ENCODE peak calls at places on chromosomes 3 and 15, in four cellular contexts. R is neural crest cell, J is posterior vena cava, W is iPS-NIHi11. Z is an unnamed sample.

GRCh38 chr3:30644615-30645014 is 38.2 kb downstream of the TGFBR2 start:
- DNase-seq in R (no peak), J (no peak), W (no peak), Z (no peak)

GRCh38 chr15:45521596-45522167 is 873 bp downstream of the SLC30A4 start:
- DNase-seq in R (no peak), J (no peak), W (no peak), Z (no peak)

GRCh38 chr3:171792549-171792948 is 17.7 kb downstream of the PLD1 start:
- DNase-seq in R (no peak), J (no peak), W (no peak), Z (no peak)

GRCh38 chr3:38143511-38143910 is 5.0 kb downstream of the MYD88 start:
- DNase-seq in R (no peak), J (peak), W (no peak), Z (no peak)

GRCh38 chr15:57610130-57610529 is 18.4 kb downstream of the MYZAP start:
- DNase-seq in R (no peak), J (no peak), W (no peak), Z (peak)

GRCh38 chr3:82509951-82510603 is 748.6 kb upstream of the GBE1 start:
- DNase-seq in R (no peak), J (peak), W (no peak), Z (no peak)

GRCh38 chr15:78638658-78639314 is 2.2 kb downstream of the CHRNB4 start:
- DNase-seq in R (peak), J (peak), W (peak), Z (no peak)

GRCh38 chr15:64224508-64224907 is 61.7 kb upstream of the PPIB start:
- DNase-seq in R (no peak), J (no peak), W (no peak), Z (no peak)

GRCh38 chr15:101190196-101190595 is 61.7 kb downstream of the CHSY1 start:
- DNase-seq in R (no peak), J (no peak), W (no peak), Z (no peak)

GRCh38 chr15:69386284-69386683 is 27.9 kb upstream of the KIF23 start:
- DNase-seq in R (no peak), J (no peak), W (no peak), Z (no peak)

GRCh38 chr15:88610756-88611231 is 10.3 kb upstream of the AEN start:
- DNase-seq in R (no peak), J (no peak), W (no peak), Z (no peak)

GRCh38 chr3:171018151-171018935 is 8.2 kb downstream of the SLC2A2 start:
- DNase-seq in R (peak), J (no peak), W (peak), Z (no peak)

GRCh38 chr15:63997715-63998442 is 48.4 kb downstream of the DAPK2 start:
- DNase-seq in R (no peak), J (no peak), W (no peak), Z (no peak)

GRCh38 chr15:37028609-37029287 is 71.6 kb downstream of the MEIS2 start:
- DNase-seq in R (no peak), J (no peak), W (no peak), Z (no peak)

GRCh38 chr15:77017761-77018720 is 23.1 kb downstream of the PSTPIP1 start:
- DNase-seq in R (no peak), J (no peak), W (no peak), Z (no peak)

GRCh38 chr3:157494581-157495281 is 8.5 kb downstream of the VEPH1 start:
- DNase-seq in R (no peak), J (no peak), W (no peak), Z (no peak)

GRCh38 chr3:65742914-65743313 is 295.8 kb downstream of the MAGI1 start:
- DNase-seq in R (no peak), J (no peak), W (no peak), Z (no peak)

GRCh38 chr3:27910456-27910855 is 188.3 kb upstream of the EOMES start:
- DNase-seq in R (no peak), J (no peak), W (no peak), Z (no peak)

GRCh38 chr15:39979606-39980005 is 45.7 kb downstream of the EIF2AK4 start:
- DNase-seq in R (no peak), J (no peak), W (no peak), Z (no peak)

GRCh38 chr3:141746962-141747361 is 8.9 kb downstream of the RNF7 start:
- DNase-seq in R (no peak), J (no peak), W (no peak), Z (no peak)

GRCh38 chr3:152554980-152555379 is 280.0 kb upstream of the P2RY1 start:
- DNase-seq in R (no peak), J (no peak), W (no peak), Z (no peak)

GRCh38 chr3:17307482-17307881 is 422.7 kb downstream of the PLCL2 start:
- DNase-seq in R (no peak), J (no peak), W (no peak), Z (no peak)

GRCh38 chr15:63573533-63573932 is 23.7 kb upstream of the FBXL22 start:
- DNase-seq in R (no peak), J (no peak), W (no peak), Z (no peak)

GRCh38 chr3:4963669-4964589 is 15.3 kb upstream of the BHLHE40 start:
- DNase-seq in R (no peak), J (no peak), W (no peak), Z (no peak)

GRCh38 chr3:193943200-193943599 is 192.7 kb upstream of the HES1 start:
- DNase-seq in R (peak), J (no peak), W (peak), Z (no peak)

GRCh38 chr3:151835751-151836550 is 22.0 kb downstream of the AADAC start:
- DNase-seq in R (no peak), J (no peak), W (peak), Z (no peak)

GRCh38 chr3:112931737-112932521 is 43.0 kb downstream of the CD200R1 start:
- DNase-seq in R (no peak), J (peak), W (no peak), Z (no peak)

GRCh38 chr3:177647876-177648275 is 450.6 kb upstream of the TBL1XR1 start:
- DNase-seq in R (no peak), J (no peak), W (no peak), Z (peak)

GRCh38 chr3:58167431-58168351 is 43.1 kb downstream of the DNASE1L3 start:
- DNase-seq in R (peak), J (peak), W (peak), Z (no peak)

GRCh38 chr15:64806509-64806908 is 18.9 kb downstream of the PIF1 start:
- DNase-seq in R (no peak), J (no peak), W (no peak), Z (no peak)

GRCh38 chr15:86829251-86829650 is 749.6 kb downstream of the AGBL1 start:
- DNase-seq in R (no peak), J (no peak), W (no peak), Z (no peak)

GRCh38 chr15:31275331-31276262 is 51.0 kb upstream of the KLF13 start:
- DNase-seq in R (no peak), J (peak), W (no peak), Z (no peak)

GRCh38 chr15:49464513-49464912 is 41.5 kb downstream of the FGF7 start:
- DNase-seq in R (no peak), J (no peak), W (no peak), Z (no peak)

GRCh38 chr15:48566669-48567068 is 78.8 kb downstream of the FBN1 start:
- DNase-seq in R (no peak), J (no peak), W (no peak), Z (no peak)

GRCh38 chr15:65089206-65089824 is 12.8 kb downstream of the KBTBD13 start:
- DNase-seq in R (no peak), J (no peak), W (no peak), Z (no peak)

GRCh38 chr3:105891101-105891500 is 22.3 kb upstream of the CBLB start:
- DNase-seq in R (no peak), J (no peak), W (no peak), Z (no peak)

GRCh38 chr3:195905970-195906864 is 2.1 kb downstream of the TNK2 start:
- DNase-seq in R (no peak), J (no peak), W (no peak), Z (peak)

GRCh38 chr3:51675201-51675611 is 4.2 kb downstream of the TEX264 start:
- DNase-seq in R (no peak), J (no peak), W (no peak), Z (no peak)

Z was measured in DMS79.